ENCODE peak calls at places on chromosomes 5 and 9, in six cellular contexts. U, F, E, H, C and Z are unnamed samples.

GRCh38 chr9:69066955-69067354 is 31.4 kb downstream of the FXN start:
- DNase-seq in E (no peak), F (no peak), U (no peak), H (peak), C (no peak), Z (no peak)

GRCh38 chr9:81411961-81412360 is 277.4 kb downstream of the TLE1 start:
- DNase-seq in C (no peak), H (no peak), E (no peak), F (peak), U (no peak), Z (no peak)

GRCh38 chr9:36486933-36487481 is 85.7 kb upstream of the MELK start:
- DNase-seq in U (peak), C (peak), E (peak), F (no peak), H (peak), Z (no peak)

GRCh38 chr5:77882670-77883257 is 106.6 kb upstream of the TBCA start:
- DNase-seq in E (peak), U (peak), H (no peak), F (peak), C (peak), Z (no peak)

GRCh38 chr5:22651355-22651754 is 201.8 kb downstream of the CDH12 start:
- DNase-seq in E (no peak), U (no peak), F (no peak), C (no peak), H (no peak), Z (no peak)

GRCh38 chr5:180170810-180171567 is 38.0 kb downstream of the RASGEF1C start:
- DNase-seq in F (no peak), C (no peak), E (no peak), H (no peak), U (no peak), Z (no peak)

GRCh38 chr5:112752335-112752734 is 14.7 kb downstream of the APC start:
- DNase-seq in E (no peak), U (no peak), C (no peak), H (no peak), F (no peak), Z (no peak)

GRCh38 chr9:99026956-99027298 is 78.0 kb upstream of the TGFBR1 start:
- DNase-seq in U (no peak), C (no peak), F (no peak), H (no peak), E (no peak), Z (no peak)

GRCh38 chr9:91809581-91810285 is 140.3 kb downstream of the ROR2 start:
- DNase-seq in H (no peak), U (no peak), E (no peak), F (peak), C (peak), Z (no peak)

GRCh38 chr5:52491829-52492217 is 295.9 kb upstream of the ITGA1 start:
- DNase-seq in F (no peak), H (no peak), E (no peak), U (no peak), C (no peak), Z (no peak)

GRCh38 chr5:82549263-82549662 is 271.1 kb upstream of the RPS23 start:
- DNase-seq in C (peak), F (no peak), H (no peak), U (no peak), E (no peak), Z (no peak)

GRCh38 chr9:16143947-16144890 is 591.4 kb downstream of the CCDC171 start:
- DNase-seq in F (no peak), C (no peak), H (no peak), E (no peak), U (no peak), Z (no peak)

GRCh38 chr9:26656003-26656940 is 236.3 kb downstream of the CAAP1 start:
- DNase-seq in H (no peak), F (peak), U (no peak), E (peak), C (peak), Z (no peak)

GRCh38 chr9:109852561-109852960 is 72.6 kb downstream of the PALM2AKAP2 start:
- DNase-seq in U (no peak), C (peak), H (no peak), E (no peak), F (peak), Z (no peak)

GRCh38 chr9:123267481-123268239 is 726 bp downstream of the STRBP start:
- DNase-seq in U (no peak), H (peak), F (no peak), C (no peak), E (no peak), Z (no peak)

GRCh38 chr9:37679649-37680402 is 29.1 kb downstream of the FRMPD1 start:
- DNase-seq in U (no peak), H (no peak), F (no peak), C (no peak), E (no peak), Z (no peak)

GRCh38 chr5:153159611-153160010 is 330.9 kb upstream of the GRIA1 start:
- DNase-seq in E (no peak), C (peak), F (peak), U (no peak), H (no peak), Z (no peak)

GRCh38 chr9:136383436-136383835 is 10.0 kb upstream of the CARD9 start:
- DNase-seq in C (no peak), U (no peak), F (no peak), E (no peak), H (no peak), Z (no peak)

GRCh38 chr9:93252116-93252780 is 68.3 kb downstream of the WNK2 start:
- DNase-seq in F (no peak), U (no peak), H (peak), E (no peak), C (no peak), Z (no peak)

GRCh38 chr5:98940586-98940985 is 11.8 kb upstream of the CHD1 start:
- DNase-seq in F (peak), E (peak), U (no peak), H (no peak), C (peak), Z (no peak)

GRCh38 chr9:133727876-133728441 is 10.2 kb downstream of the SARDH start:
- DNase-seq in U (no peak), F (no peak), H (peak), E (no peak), C (no peak), Z (no peak)

GRCh38 chr5:151902215-151902614 is 22.4 kb downstream of the GLRA1 start:
- DNase-seq in C (no peak), H (no peak), U (no peak), F (no peak), E (no peak), Z (no peak)

GRCh38 chr9:31394040-31394473 is 990.4 kb upstream of the ACO1 start:
- DNase-seq in F (no peak), U (no peak), E (peak), H (no peak), C (peak), Z (no peak)